ENCODE peak calls at places on chromosomes 7 and 10, in four cellular contexts. P, K, T and B are unnamed samples.
A peak's percentile ranks its signal among the peaks of the same experiment; 100 is the strongest.

GRCh38 chr10:34116780-34117179 is 698.3 kb downstream of the PARD3 start:
- DNase-seq in P (no peak), T (no peak), K (no peak), B (no peak)

GRCh38 chr7:24831240-24831639 is 74.0 kb upstream of the GSDME start:
- DNase-seq in T (no peak), P (no peak), K (no peak), B (no peak)

GRCh38 chr10:124802313-124802675 is 675 bp downstream of the ABRAXAS2 start:
- DNase-seq in K (no peak), T (no peak), P (no peak), B (no peak)

GRCh38 chr10:98664329-98665042 is 217.8 kb upstream of the HPS1 start:
- DNase-seq in P (peak; percentile 9), T (no peak), K (no peak), B (peak; percentile 45)

GRCh38 chr7:18278306-18278705 is 217.2 kb upstream of the HDAC9 start:
- DNase-seq in P (no peak), T (no peak), K (no peak), B (no peak)

GRCh38 chr10:71493741-71494140 is 97.0 kb downstream of the CDH23 start:
- DNase-seq in P (no peak), K (no peak), T (no peak), B (no peak)

GRCh38 chr10:112614072-112614471 is 167.1 kb downstream of the VTI1A start:
- DNase-seq in T (no peak), K (no peak), P (no peak), B (no peak)

GRCh38 chr10:60155945-60156683 is 233.6 kb downstream of the ANK3 start:
- DNase-seq in P (no peak), T (peak; percentile 63), K (no peak), B (peak; percentile 39)

GRCh38 chr7:8133188-8133848 is 128.6 kb downstream of the ICA1 start:
- DNase-seq in P (no peak), K (no peak), T (no peak), B (no peak)

GRCh38 chr10:3754727-3755439 is 30.1 kb downstream of the KLF6 start:
- DNase-seq in T (no peak), P (no peak), K (no peak), B (no peak)

GRCh38 chr10:132364594-132364970 is 32.4 kb upstream of the PWWP2B start:
- DNase-seq in P (no peak), K (peak; percentile 28), T (no peak), B (no peak)

GRCh38 chr10:96238889-96239624 is 32.3 kb downstream of the BLNK start:
- DNase-seq in K (no peak), T (no peak), P (no peak), B (no peak)

GRCh38 chr7:124700655-124701054 is 64.9 kb downstream of the GPR37 start:
- DNase-seq in K (no peak), T (no peak), P (no peak), B (no peak)

GRCh38 chr7:92717982-92718716 is 118.2 kb downstream of the CDK6 start:
- DNase-seq in K (peak; percentile 39), T (peak; percentile 65), P (peak; percentile 30), B (no peak)

GRCh38 chr7:41005381-41005901 is 697.4 kb downstream of the INHBA start:
- DNase-seq in P (no peak), K (no peak), T (no peak), B (no peak)

GRCh38 chr10:4781955-4782354 is 44.1 kb upstream of the AKR1E2 start:
- DNase-seq in T (no peak), P (no peak), K (no peak), B (no peak)

GRCh38 chr10:84293574-84294016 is 34.8 kb upstream of the CCSER2 start:
- DNase-seq in T (peak; percentile 44), K (no peak), P (no peak), B (no peak)

GRCh38 chr10:43878386-43878785 is 229.7 kb upstream of the ZNF32 start:
- DNase-seq in K (no peak), P (no peak), T (no peak), B (no peak)

GRCh38 chr7:114548576-114548975 is 134.0 kb downstream of the FOXP2 start:
- DNase-seq in K (no peak), P (no peak), T (no peak), B (no peak)

GRCh38 chr7:15571303-15571878 is 9.6 kb upstream of the AGMO start:
- DNase-seq in T (no peak), P (no peak), K (no peak), B (no peak)

GRCh38 chr7:38831262-38831661 is 77.7 kb downstream of the VPS41 start:
- DNase-seq in P (no peak), K (no peak), T (no peak), B (no peak)

GRCh38 chr7:2120251-2120660 is 112.5 kb downstream of the MAD1L1 start:
- DNase-seq in T (no peak), P (peak; percentile 22), K (no peak), B (no peak)

GRCh38 chr7:127983804-127984332 is 47.4 kb downstream of the LRRC4 start:
- DNase-seq in K (no peak), P (no peak), T (no peak), B (no peak)

GRCh38 chr10:58782876-58783859 is 270.5 kb downstream of the BICC1 start:
- DNase-seq in K (no peak), T (no peak), P (no peak), B (no peak)

GRCh38 chr10:71294091-71294561 is 24.9 kb upstream of the SLC29A3 start:
- DNase-seq in K (no peak), P (no peak), T (no peak), B (no peak)

GRCh38 chr7:29839302-29839701 is 33.0 kb downstream of the WIPF3 start:
- DNase-seq in P (no peak), T (no peak), K (no peak), B (no peak)

GRCh38 chr7:70571986-70572385 is 560.0 kb upstream of the GALNT17 start:
- DNase-seq in P (no peak), T (no peak), K (no peak), B (no peak)

GRCh38 chr7:25805027-25805687 is 346.8 kb upstream of the NFE2L3 start:
- DNase-seq in K (no peak), T (no peak), P (no peak), B (no peak)

GRCh38 chr7:75756340-75757297 is 15.4 kb downstream of the CCL26 start:
- DNase-seq in P (no peak), T (no peak), K (no peak), B (peak; percentile 63)

GRCh38 chr10:118501637-118502440 is 93.6 kb downstream of the PRLHR start:
- DNase-seq in T (no peak), K (no peak), P (no peak), B (no peak)

GRCh38 chr7:123682690-123683089 is 27.0 kb downstream of the LMOD2 start:
- DNase-seq in P (peak; percentile 5), T (no peak), K (no peak), B (peak; percentile 41)

GRCh38 chr10:99232357-99232999 is 3.2 kb downstream of the HPSE2 start:
- DNase-seq in K (no peak), P (no peak), T (no peak), B (no peak)